ENCODE peak calls at places on chromosomes 1 and 21, in ten cellular contexts. M is heart left ventricle; F is activated CD4-positive, alpha-beta T cell treated with anti-CD3 and anti-CD28 coated beads for 36 hours; U is activated CD8-positive, alpha-beta T cell treated with anti-CD3 and anti-CD28 coated beads for 36 hours; Y is activated naive CD8-positive, alpha-beta T cell treated with anti-CD3 and anti-CD28 coated beads, Interleukin-2, amount 50 U/mL, for 24 hours; J is T-cell; G is Right ventricle myocardium superior; X is natural killer cell treated with Interleukin-12 subunit alpha and Interleukin-12 subunit beta and Interleukin-15 and Interleukin-18, amount 100 ng/mL, for 72 hours; V is stimulated activated naive CD8-positive, alpha-beta T cell treated with anti-CD3 and anti-CD28 coated beads, Interleukin-15, Interleukin-2, amounts not matched to agents 100 U/mL and 50 U/mL, for 24 hours; Z is aorta. K is an unnamed sample.

GRCh38 chr1:51506537-51506936 is 12.5 kb downstream of the EPS15 start:
- ATAC-seq in M (peak; percentile 83), F (peak; percentile 55), U (peak; percentile 63), Y (peak; percentile 47), J (no peak), G (peak; percentile 79), X (peak; percentile 59), V (peak; percentile 38), Z (peak; percentile 81), K (peak; percentile 22)

GRCh38 chr21:28375708-28376385 is 616.8 kb downstream of the LTN1 start:
- ATAC-seq in M (no peak), F (no peak), U (no peak), Y (no peak), J (no peak), G (no peak), X (no peak), V (no peak), Z (no peak), K (no peak)

GRCh38 chr1:154304664-154305337 is 16.1 kb upstream of the AQP10 start:
- ATAC-seq in M (no peak), F (peak; percentile 95), U (peak; percentile 94), Y (peak; percentile 97), J (no peak), G (no peak), X (peak; percentile 90), V (peak; percentile 97), Z (no peak), K (peak; percentile 93)

GRCh38 chr1:108027389-108027788 is 62.4 kb upstream of the VAV3 start:
- ATAC-seq in M (no peak), F (no peak), U (no peak), Y (no peak), J (no peak), G (no peak), X (no peak), V (no peak), Z (no peak), K (no peak)

GRCh38 chr1:79660127-79660526 is 653.6 kb upstream of the ADGRL4 start:
- ATAC-seq in M (no peak), F (no peak), U (no peak), Y (no peak), J (no peak), G (no peak), X (no peak), V (no peak), Z (no peak), K (no peak)

GRCh38 chr1:244353572-244354091 is 98.1 kb downstream of the ADSS2 start:
- ATAC-seq in M (peak; percentile 96), F (peak; percentile 63), U (no peak), Y (peak; percentile 67), J (no peak), G (peak; percentile 84), X (peak; percentile 87), V (peak; percentile 76), Z (peak; percentile 80), K (peak; percentile 76)

GRCh38 chr1:221161571-221162041 is 282.4 kb downstream of the HLX start:
- ATAC-seq in M (peak; percentile 24), F (no peak), U (no peak), Y (no peak), J (no peak), G (peak; percentile 57), X (no peak), V (no peak), Z (peak; percentile 68), K (no peak)

GRCh38 chr1:29675481-29676263 is 439.4 kb downstream of the PTPRU start:
- ATAC-seq in M (peak; percentile 76), F (no peak), U (no peak), Y (no peak), J (no peak), G (peak; percentile 81), X (no peak), V (no peak), Z (no peak), K (no peak)

GRCh38 chr1:192022839-192023238 is 135.4 kb upstream of the RGS18 start:
- ATAC-seq in M (no peak), F (peak; percentile 19), U (no peak), Y (no peak), J (no peak), G (no peak), X (no peak), V (no peak), Z (no peak), K (no peak)

GRCh38 chr21:38992737-38993136 is 187.0 kb downstream of the ETS2 start:
- ATAC-seq in M (peak; percentile 47), F (no peak), U (no peak), Y (no peak), J (no peak), G (peak; percentile 20), X (no peak), V (no peak), Z (no peak), K (no peak)

GRCh38 chr1:99751877-99752504 is 14.4 kb downstream of the FRRS1 start:
- ATAC-seq in M (no peak), F (peak; percentile 85), U (peak; percentile 74), Y (peak; percentile 81), J (no peak), G (no peak), X (peak; percentile 57), V (peak; percentile 61), Z (no peak), K (peak; percentile 81)

GRCh38 chr21:37737996-37738395 is 178.3 kb downstream of the KCNJ6 start:
- ATAC-seq in M (peak; percentile 82), F (no peak), U (no peak), Y (no peak), J (no peak), G (peak; percentile 72), X (no peak), V (no peak), Z (peak; percentile 72), K (no peak)

GRCh38 chr1:154418062-154418897 is 13.1 kb downstream of the IL6R start:
- ATAC-seq in M (peak; percentile 1), F (peak; percentile 43), U (peak; percentile 29), Y (peak; percentile 16), J (peak; percentile 22), G (no peak), X (no peak), V (no peak), Z (no peak), K (peak; percentile 62)

GRCh38 chr1:228964178-228964819 is 229.0 kb downstream of the RHOU start:
- ATAC-seq in M (peak; percentile 90), F (no peak), U (no peak), Y (no peak), J (no peak), G (peak; percentile 87), X (no peak), V (no peak), Z (peak; percentile 84), K (no peak)

GRCh38 chr1:196690582-196690981 is 38.7 kb downstream of the CFH start:
- ATAC-seq in M (no peak), F (no peak), U (no peak), Y (no peak), J (no peak), G (no peak), X (no peak), V (no peak), Z (no peak), K (no peak)

GRCh38 chr1:231934797-231935196 is 308.2 kb downstream of the DISC1 start:
- ATAC-seq in M (peak; percentile 74), F (no peak), U (no peak), Y (no peak), J (no peak), G (peak; percentile 74), X (no peak), V (no peak), Z (no peak), K (no peak)

GRCh38 chr1:89724369-89725015 is 91.6 kb downstream of the LRRC8C start:
- ATAC-seq in M (peak; percentile 92), F (peak; percentile 86), U (peak; percentile 88), Y (peak; percentile 95), J (peak; percentile 31), G (peak; percentile 62), X (peak; percentile 94), V (peak; percentile 95), Z (peak; percentile 54), K (peak; percentile 89)

GRCh38 chr1:230139741-230140140 is 72.7 kb downstream of the GALNT2 start:
- ATAC-seq in M (no peak), F (no peak), U (no peak), Y (no peak), J (no peak), G (no peak), X (no peak), V (no peak), Z (no peak), K (no peak)

GRCh38 chr1:198520524-198521254 is 19.8 kb downstream of the ATP6V1G3 start:
- ATAC-seq in M (no peak), F (peak; percentile 60), U (peak; percentile 60), Y (peak; percentile 61), J (peak; percentile 74), G (no peak), X (peak; percentile 81), V (peak; percentile 62), Z (no peak), K (peak; percentile 68)

GRCh38 chr1:219567341-219567947 is 45.5 kb downstream of the ZC3H11B start:
- ATAC-seq in M (peak; percentile 71), F (no peak), U (no peak), Y (no peak), J (no peak), G (peak; percentile 86), X (no peak), V (no peak), Z (no peak), K (no peak)

GRCh38 chr21:19065164-19065563 is 661.6 kb upstream of the TMPRSS15 start:
- ATAC-seq in M (no peak), F (no peak), U (no peak), Y (no peak), J (no peak), G (no peak), X (peak; percentile 51), V (no peak), Z (peak; percentile 52), K (no peak)

GRCh38 chr1:152398812-152399698 is 15.0 kb downstream of the CRNN start:
- ATAC-seq in M (peak; percentile 20), F (no peak), U (no peak), Y (no peak), J (peak; percentile 40), G (no peak), X (peak; percentile 46), V (no peak), Z (no peak), K (peak; percentile 35)

GRCh38 chr1:163650624-163651023 is 328.9 kb downstream of the NUF2 start:
- ATAC-seq in M (no peak), F (no peak), U (no peak), Y (no peak), J (no peak), G (no peak), X (no peak), V (no peak), Z (no peak), K (no peak)

GRCh38 chr1:98921817-98922216 is 82.8 kb downstream of the PLPPR5 start:
- ATAC-seq in M (no peak), F (no peak), U (no peak), Y (no peak), J (no peak), G (no peak), X (no peak), V (no peak), Z (no peak), K (no peak)

GRCh38 chr1:219792337-219793021 is 135.9 kb downstream of the SLC30A10 start:
- ATAC-seq in M (peak; percentile 64), F (no peak), U (no peak), Y (no peak), J (no peak), G (peak; percentile 81), X (no peak), V (no peak), Z (no peak), K (no peak)

GRCh38 chr1:22889213-22889827 is 83.3 kb downstream of the LACTBL1 start:
- ATAC-seq in M (peak; percentile 38), F (no peak), U (peak; percentile 69), Y (no peak), J (no peak), G (peak; percentile 71), X (no peak), V (no peak), Z (peak; percentile 16), K (no peak)

GRCh38 chr1:218369688-218370511 is 24.8 kb downstream of the TGFB2 start:
- ATAC-seq in M (no peak), F (peak; percentile 44), U (peak; percentile 45), Y (peak; percentile 50), J (no peak), G (peak; percentile 60), X (peak; percentile 32), V (peak; percentile 50), Z (peak; percentile 26), K (peak; percentile 64)

GRCh38 chr21:25670726-25671125 is 31.7 kb downstream of the JAM2 start:
- ATAC-seq in M (peak; percentile 66), F (no peak), U (no peak), Y (no peak), J (no peak), G (peak; percentile 71), X (no peak), V (no peak), Z (peak; percentile 69), K (no peak)